ENCODE peak calls at places on chromosomes 7 and 10, in nine cellular contexts. J is NCI-H510A treated with DMSO at 0.1 percent for 48 hours, D is A172, N is NCI-H2081, C is DMS 273 treated with DMSO at 0.1 percent for 48 hours, O is tibial artery, U is COR-L47, P is cardiac muscle cell, F is MCF 10A. Z is an unnamed sample.

GRCh38 chr7:17520941-17521340 is 222.5 kb downstream of the AHR start:
- DNase-seq in J (no peak), F (no peak), D (peak), O (no peak), C (no peak), U (no peak), N (no peak), P (no peak), Z (no peak)

GRCh38 chr10:122981066-122981464 is 864 bp downstream of the PSTK start:
- DNase-seq in F (peak), J (peak), U (peak), O (no peak), P (peak), D (peak), C (no peak), N (no peak), Z (no peak)

GRCh38 chr10:119859422-119860258 is 13.0 kb downstream of the MCMBP start:
- DNase-seq in C (no peak), D (peak), J (peak), P (peak), U (peak), N (peak), F (peak), O (no peak), Z (no peak)

GRCh38 chr10:7672366-7673134 is 5.8 kb upstream of the ITIH5 start:
- DNase-seq in P (peak), D (no peak), J (no peak), C (no peak), U (no peak), F (no peak), O (no peak), N (no peak), Z (no peak)

GRCh38 chr7:106369349-106369748 is 84.6 kb upstream of the NAMPT start:
- DNase-seq in U (no peak), F (peak), D (peak), N (no peak), J (no peak), C (no peak), P (peak), O (no peak), Z (no peak)

GRCh38 chr7:26439502-26440252 is 148.0 kb downstream of the SNX10 start:
- DNase-seq in C (no peak), O (no peak), D (no peak), F (no peak), N (no peak), U (no peak), J (peak), P (no peak), Z (no peak)

GRCh38 chr10:93917064-93917391 is 23.2 kb downstream of the SLC35G1 start:
- DNase-seq in N (no peak), C (no peak), U (no peak), P (no peak), D (no peak), J (no peak), O (no peak), F (no peak), Z (no peak)

GRCh38 chr7:40915061-40915460 is 780.3 kb downstream of the SUGCT start:
- DNase-seq in C (no peak), O (no peak), P (peak), J (no peak), F (no peak), U (no peak), N (no peak), D (peak), Z (no peak)

GRCh38 chr10:31604141-31604540 is 285.1 kb downstream of the ZEB1 start:
- DNase-seq in J (peak), F (peak), D (peak), N (peak), U (no peak), P (peak), O (no peak), C (peak), Z (no peak)

GRCh38 chr10:115049957-115050356 is 43.2 kb upstream of the ATRNL1 start:
- DNase-seq in N (no peak), D (peak), P (peak), U (no peak), O (no peak), J (no peak), F (no peak), C (no peak), Z (no peak)

GRCh38 chr7:1664711-1665591 is 5.1 kb upstream of the ELFN1 start:
- DNase-seq in P (peak), D (peak), F (peak), U (peak), O (peak), N (peak), J (peak), C (peak), Z (peak)

GRCh38 chr7:158747408-158747807 is 42.8 kb upstream of the NCAPG2 start:
- DNase-seq in D (no peak), J (no peak), P (no peak), F (no peak), N (no peak), O (no peak), U (no peak), C (no peak), Z (no peak)

GRCh38 chr10:62744136-62744535 is 60.4 kb upstream of the ADO start:
- DNase-seq in F (no peak), N (no peak), C (no peak), J (no peak), P (no peak), O (no peak), D (peak), U (no peak), Z (no peak)

GRCh38 chr10:113108180-113108835 is 158.3 kb downstream of the TCF7L2 start:
- DNase-seq in U (no peak), F (peak), O (no peak), P (no peak), C (no peak), N (no peak), J (no peak), D (no peak), Z (peak)

GRCh38 chr7:1062296-1063294 is 18.2 kb downstream of the GPR146 start:
- DNase-seq in O (no peak), J (no peak), D (no peak), P (no peak), C (no peak), N (no peak), U (no peak), F (no peak), Z (no peak)

GRCh38 chr10:103727546-103727963 is 127.8 kb downstream of the SH3PXD2A start:
- DNase-seq in J (no peak), C (no peak), O (no peak), P (no peak), D (no peak), U (no peak), N (no peak), F (no peak), Z (no peak)

GRCh38 chr7:55545496-55545895 is 26.8 kb downstream of the VOPP1 start:
- DNase-seq in F (peak), N (no peak), U (no peak), D (peak), C (no peak), P (peak), O (no peak), J (no peak), Z (no peak)